ENCODE peak calls at places on chromosomes 2 and 18, in seven cellular contexts. V is NCI-H2081; C is fibroblast of the aortic adventitia; N is stimulated activated CD8-positive, alpha-beta memory T cell treated with anti-CD3 and anti-CD28 coated beads, Interleukin-7, amount 100 ng/mL, for 1 hour; P is non-pigmented ciliary epithelial cell; B is coronary artery; H is PC-9. K is an unnamed sample.
A peak's percentile ranks its signal among the peaks of the same experiment; 100 is the strongest.

GRCh38 chr18:21805771-21806366 is 65.3 kb downstream of the MIB1 start:
- DNase-seq in V (no peak), C (peak; percentile 13), N (no peak), P (no peak), B (no peak), H (no peak), K (no peak)

GRCh38 chr2:29215739-29216608 is 100.8 kb downstream of the CLIP4 start:
- DNase-seq in V (no peak), C (no peak), N (no peak), P (no peak), B (peak; percentile 29), H (no peak), K (no peak)

GRCh38 chr2:112686348-112687217 is 34.2 kb upstream of the NT5DC4 start:
- DNase-seq in V (no peak), C (no peak), N (no peak), P (no peak), B (no peak), H (no peak), K (no peak)

GRCh38 chr2:44110444-44110843 is 58.2 kb upstream of the PPM1B start:
- DNase-seq in V (no peak), C (peak; percentile 24), N (no peak), P (no peak), B (no peak), H (peak; percentile 31), K (no peak)

GRCh38 chr18:78765142-78765541 is 214.5 kb upstream of the SALL3 start:
- DNase-seq in V (no peak), C (no peak), N (no peak), P (no peak), B (no peak), H (no peak), K (no peak)

GRCh38 chr2:191968151-191968550 is 121.3 kb upstream of the CAVIN2 start:
- DNase-seq in V (peak; percentile 33), C (no peak), N (no peak), P (no peak), B (no peak), H (no peak), K (no peak)

GRCh38 chr2:109128466-109129355 is at the start of gene SH3RF3:
- DNase-seq in V (peak; percentile 51), C (peak; percentile 63), N (no peak), P (no peak), B (peak; percentile 86), H (no peak), K (no peak)

GRCh38 chr2:111167238-111168162 is 46.8 kb downstream of the BCL2L11 start:
- DNase-seq in V (no peak), C (no peak), N (no peak), P (no peak), B (no peak), H (no peak), K (no peak)

GRCh38 chr2:231699006-231699405 is 9.3 kb upstream of the PTMA start:
- DNase-seq in V (no peak), C (peak; percentile 27), N (no peak), P (no peak), B (no peak), H (no peak), K (no peak)

GRCh38 chr18:22439447-22439846 is 21.7 kb upstream of the CTAGE1 start:
- DNase-seq in V (no peak), C (peak; percentile 32), N (no peak), P (peak; percentile 26), B (no peak), H (no peak), K (no peak)

GRCh38 chr2:172702451-172702850 is 33.2 kb upstream of the RAPGEF4 start:
- DNase-seq in V (no peak), C (peak; percentile 57), N (no peak), P (no peak), B (no peak), H (no peak), K (no peak)

GRCh38 chr2:64525323-64525625 is 1.1 kb downstream of the AFTPH start:
- DNase-seq in V (no peak), C (peak; percentile 26), N (no peak), P (no peak), B (no peak), H (no peak), K (no peak)

GRCh38 chr2:69011611-69012157 is 1.3 kb upstream of the ANTXR1 start:
- DNase-seq in V (no peak), C (no peak), N (no peak), P (no peak), B (no peak), H (no peak), K (no peak)

GRCh38 chr2:169711751-169712509 is 17.7 kb downstream of the PHOSPHO2 start:
- DNase-seq in V (peak; percentile 10), C (no peak), N (no peak), P (no peak), B (no peak), H (no peak), K (no peak)

GRCh38 chr2:39142904-39143617 is 22.2 kb upstream of the SOS1 start:
- DNase-seq in V (no peak), C (no peak), N (no peak), P (no peak), B (no peak), H (no peak), K (no peak)

GRCh38 chr2:62660582-62661262 is 44.8 kb upstream of the EHBP1 start:
- DNase-seq in V (no peak), C (peak; percentile 91), N (no peak), P (peak; percentile 95), B (no peak), H (peak; percentile 97), K (no peak)

GRCh38 chr2:28729698-28730097 is 21.9 kb upstream of the PPP1CB start:
- DNase-seq in V (no peak), C (peak; percentile 33), N (no peak), P (no peak), B (no peak), H (peak; percentile 64), K (no peak)

K was measured in HFF-Myc.